ENCODE peak calls at places on chromosomes 3 and 15, in six cellular contexts. W is mammary epithelial cell, Z is MM.1S, T is neuronal stem cell, C is hepatocyte, G is A549. U is an unnamed sample.
A peak's percentile ranks its signal among the peaks of the same experiment; 100 is the strongest.

GRCh38 chr3:143119009-143119914 is at the start of gene CHST2:
- DNase-seq in W (peak; percentile 81), Z (peak; percentile 84), T (peak; percentile 77), C (peak; percentile 84), G (peak; percentile 64), U (peak; percentile 75)

GRCh38 chr15:25690673-25691543 is 172.2 kb downstream of the ATP10A start:
- DNase-seq in W (no peak), Z (no peak), T (no peak), C (peak; percentile 55), G (no peak), U (peak; percentile 60)

GRCh38 chr3:115500795-115501194 is 122.5 kb upstream of the GAP43 start:
- DNase-seq in W (no peak), Z (no peak), T (no peak), C (no peak), G (no peak), U (no peak)

GRCh38 chr15:74173545-74174215 is at the start of gene ISLR:
- DNase-seq in W (no peak), Z (no peak), T (no peak), C (peak; percentile 61), G (no peak), U (peak; percentile 64)

GRCh38 chr3:64260391-64260790 is 35.1 kb upstream of the PRICKLE2 start:
- DNase-seq in W (no peak), Z (no peak), T (no peak), C (no peak), G (no peak), U (no peak)

GRCh38 chr15:79433610-79434009 is 1.5 kb downstream of the MINAR1 start:
- DNase-seq in W (no peak), Z (no peak), T (no peak), C (no peak), G (peak; percentile 29), U (no peak)

GRCh38 chr15:32651229-32651837 is 9.8 kb downstream of the SCG5 start:
- DNase-seq in W (peak; percentile 47), Z (peak; percentile 70), T (peak; percentile 26), C (peak; percentile 70), G (peak; percentile 76), U (no peak)

GRCh38 chr3:72818915-72819314 is 29.3 kb downstream of the SHQ1 start:
- DNase-seq in W (peak; percentile 28), Z (no peak), T (no peak), C (peak; percentile 26), G (no peak), U (no peak)

GRCh38 chr15:95712785-95713184 is 617.7 kb upstream of the NR2F2 start:
- DNase-seq in W (peak; percentile 17), Z (no peak), T (no peak), C (no peak), G (no peak), U (no peak)

GRCh38 chr15:42494998-42495360 is 455 bp upstream of the SNAP23 start:
- DNase-seq in W (peak; percentile 64), Z (peak; percentile 25), T (peak; percentile 2), C (peak; percentile 74), G (peak; percentile 26), U (no peak)

GRCh38 chr15:95259513-95259912 is 1028.2 kb downstream of the MCTP2 start:
- DNase-seq in W (peak; percentile 58), Z (peak; percentile 72), T (peak; percentile 66), C (peak; percentile 82), G (peak; percentile 81), U (no peak)

GRCh38 chr3:136631424-136631823 is 120.8 kb downstream of the STAG1 start:
- DNase-seq in W (no peak), Z (no peak), T (no peak), C (no peak), G (no peak), U (no peak)

GRCh38 chr3:128170866-128171516 is 17.7 kb downstream of the EEFSEC start:
- DNase-seq in W (peak; percentile 61), Z (no peak), T (peak; percentile 50), C (peak; percentile 86), G (peak; percentile 78), U (no peak)

GRCh38 chr3:142624725-142625440 is 28.7 kb downstream of the PLS1 start:
- DNase-seq in W (no peak), Z (no peak), T (no peak), C (no peak), G (no peak), U (no peak)

GRCh38 chr3:155270485-155271342 is 22.8 kb downstream of the STRIT1 start:
- DNase-seq in W (peak; percentile 32), Z (peak; percentile 49), T (no peak), C (no peak), G (no peak), U (no peak)

GRCh38 chr3:184275961-184276910 is at the start of gene ECE2:
- DNase-seq in W (no peak), Z (no peak), T (no peak), C (no peak), G (no peak), U (no peak)

GRCh38 chr15:99087405-99087943 is 17.4 kb upstream of the SYNM start:
- DNase-seq in W (no peak), Z (no peak), T (no peak), C (no peak), G (no peak), U (no peak)

GRCh38 chr3:9732753-9733115 is 1.2 kb downstream of the BRPF1 start:
- DNase-seq in W (no peak), Z (no peak), T (no peak), C (no peak), G (no peak), U (no peak)

GRCh38 chr3:110579841-110580550 is 491.6 kb upstream of the NECTIN3 start:
- DNase-seq in W (no peak), Z (no peak), T (no peak), C (no peak), G (no peak), U (no peak)

GRCh38 chr3:39990532-39990931 is 181.1 kb downstream of the MYRIP start:
- DNase-seq in W (peak; percentile 55), Z (peak; percentile 72), T (peak; percentile 17), C (peak; percentile 58), G (peak; percentile 54), U (no peak)

GRCh38 chr3:50010959-50011358 is 71.0 kb downstream of the RBM6 start:
- DNase-seq in W (peak; percentile 45), Z (no peak), T (no peak), C (no peak), G (no peak), U (no peak)

GRCh38 chr3:127424766-127425504 is 137.1 kb upstream of the PRR20G start:
- DNase-seq in W (no peak), Z (no peak), T (no peak), C (no peak), G (no peak), U (no peak)

GRCh38 chr3:157088133-157088488 is 71.8 kb downstream of the CCNL1 start:
- DNase-seq in W (no peak), Z (no peak), T (no peak), C (no peak), G (no peak), U (no peak)

GRCh38 chr3:45347329-45348000 is 40.9 kb upstream of the LARS2 start:
- DNase-seq in W (no peak), Z (no peak), T (no peak), C (no peak), G (no peak), U (no peak)

GRCh38 chr3:183312433-183312832 is 59.4 kb downstream of the B3GNT5 start:
- DNase-seq in W (peak; percentile 36), Z (no peak), T (no peak), C (no peak), G (no peak), U (no peak)

GRCh38 chr3:142278451-142278850 is 53.1 kb upstream of the GK5 start:
- DNase-seq in W (no peak), Z (no peak), T (no peak), C (no peak), G (no peak), U (no peak)

GRCh38 chr3:37745079-37745478 is 116.6 kb upstream of the CTDSPL start:
- DNase-seq in W (no peak), Z (no peak), T (no peak), C (no peak), G (no peak), U (no peak)

DNA sequence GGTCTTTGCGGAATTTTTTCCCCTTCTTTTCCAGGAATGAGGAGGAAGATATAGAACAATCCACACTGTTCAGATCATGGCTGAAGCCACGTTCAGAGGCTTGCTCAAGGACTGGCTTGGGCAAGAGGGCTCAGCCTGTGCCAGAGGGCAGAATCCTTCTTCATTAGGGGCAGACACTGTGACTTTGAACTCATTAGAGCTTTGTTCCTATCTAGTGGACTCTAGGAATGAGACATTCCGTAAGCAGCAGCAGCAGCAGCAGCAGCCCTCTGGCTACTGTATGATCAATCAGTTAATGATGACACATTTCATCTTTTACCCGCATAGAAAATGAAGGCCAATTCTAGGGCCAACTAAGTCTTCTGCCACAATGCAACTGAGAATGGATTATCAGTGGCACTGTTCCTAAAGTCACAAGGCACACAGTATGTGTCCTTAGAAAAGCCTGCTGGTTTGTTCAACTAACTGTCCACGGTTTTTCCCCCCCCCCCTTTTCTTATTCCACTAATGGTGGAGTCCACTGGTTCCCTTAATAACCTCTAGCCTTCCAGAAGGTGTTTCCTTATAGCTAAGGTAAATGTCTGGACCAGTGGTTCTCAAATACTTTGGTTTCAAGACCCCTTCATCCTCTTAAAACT is 1.7 kb upstream of the RAB8B start:
- DNase-seq in W (no peak), Z (no peak), T (no peak), C (no peak), G (no peak), U (no peak)
- H3K27ac ChIP-seq in W (no peak overlapping the region), Z (no peak overlapping the region), T (no peak overlapping the region), C (no peak overlapping the region), G (no peak overlapping the region), U (no peak overlapping the region)

DNA sequence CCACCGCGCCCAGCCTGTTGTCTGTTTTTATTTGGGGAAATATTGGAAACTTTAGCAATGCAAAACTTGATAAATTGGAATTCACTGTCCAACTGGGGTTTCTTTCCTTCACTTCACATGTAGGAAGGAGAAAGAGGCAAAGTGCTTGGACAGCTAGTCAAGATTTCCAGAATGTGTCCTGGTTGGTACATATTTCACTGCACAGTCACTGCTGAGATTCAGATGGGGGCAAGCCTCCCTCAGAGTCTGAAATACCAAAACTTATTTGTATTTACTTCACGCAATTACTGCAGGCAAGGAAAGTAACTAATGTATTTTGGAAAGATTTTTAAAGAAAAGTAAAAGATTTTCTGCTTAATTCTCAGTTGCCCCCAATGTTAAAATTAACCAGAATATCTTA is 21.0 kb downstream of the LRRC31 start:
- DNase-seq in W (no peak), Z (no peak), T (no peak), C (no peak), G (no peak), U (no peak)
- H3K4me3 ChIP-seq in W (no peak overlapping the region), Z (no peak overlapping the region), T (no peak overlapping the region), C (no peak overlapping the region), G (no peak overlapping the region), U (no peak overlapping the region)

GRCh38 chr3:98688363-98688762 is 74.8 kb upstream of the ST3GAL6 start:
- DNase-seq in W (no peak), Z (no peak), T (no peak), C (no peak), G (no peak), U (no peak)
- H3K27ac ChIP-seq in W (no peak overlapping the region), Z (no peak overlapping the region), T (no peak overlapping the region), C (no peak overlapping the region), G (no peak overlapping the region), U (no peak overlapping the region)

DNA sequence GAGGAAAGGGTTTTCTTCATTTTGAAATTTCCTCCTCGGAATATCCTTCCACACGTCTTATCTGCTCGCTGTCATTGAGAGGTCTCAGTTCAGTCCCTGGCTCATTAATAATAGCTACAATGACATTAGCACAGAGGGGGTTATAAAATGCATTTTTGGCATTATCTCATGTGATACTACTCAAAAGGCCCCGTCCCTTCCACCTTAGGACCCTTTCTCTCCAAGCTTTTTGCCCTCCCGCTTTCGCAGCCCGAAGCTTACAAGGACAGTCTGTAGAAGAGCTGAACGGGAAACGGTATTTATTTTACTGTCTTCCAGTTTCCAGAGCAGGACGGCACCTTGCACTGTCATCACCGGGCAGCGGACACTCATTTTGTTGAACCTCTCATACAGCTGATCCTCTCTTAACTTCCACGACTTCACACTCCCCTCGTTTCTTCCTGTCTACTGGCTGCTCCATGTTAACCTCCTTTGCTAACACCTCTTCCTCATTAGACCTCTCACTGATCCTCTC is 5.6 kb upstream of the PLEKHO2 start:
- DNase-seq in W (no peak), Z (no peak), T (no peak), C (no peak), G (no peak), U (no peak)
- H3K4me3 ChIP-seq in W (no peak overlapping the region), Z (no peak overlapping the region), T (no peak overlapping the region), C (no peak overlapping the region), G (no peak overlapping the region), U (no peak overlapping the region)

U was measured in RWPE2.